ENCODE peak calls at places on chromosomes 6 and 20, in eight cellular contexts. One of them, this sample, is unnamed.

GRCh38 chr6:25449774-25450173 is 170.6 kb downstream of the CARMIL1 start:
- DNase-seq in SK-N-SH: peak; percentile 21
- DNase-seq in uterus: no peak
- DNase-seq in hypothalamus: no peak
- DNase-seq in choroid plexus epithelial cell: peak; percentile 59
- DNase-seq in HFFc6: no peak
- DNase-seq in activated T-cell treated with anti-CD3 and anti-CD28 coated beads, Interleukin-2, amount 50 U/mL, for 48 hours: no peak
- DNase-seq in mesendoderm: peak; percentile 67
- DNase-seq in this sample: no peak

GRCh38 chr6:53483423-53484353 is 61.2 kb downstream of the GCLC start:
- DNase-seq in hypothalamus: no peak
- DNase-seq in activated T-cell treated with anti-CD3 and anti-CD28 coated beads, Interleukin-2, amount 50 U/mL, for 48 hours: no peak
- DNase-seq in choroid plexus epithelial cell: peak; percentile 34
- DNase-seq in HFFc6: no peak
- DNase-seq in uterus: peak; percentile 31
- DNase-seq in mesendoderm: peak; percentile 11
- DNase-seq in SK-N-SH: peak; percentile 31
- DNase-seq in this sample: no peak

GRCh38 chr6:105137388-105137787 is 42.4 kb downstream of the POPDC3 start:
- DNase-seq in uterus: peak; percentile 25
- DNase-seq in choroid plexus epithelial cell: peak; percentile 10
- DNase-seq in activated T-cell treated with anti-CD3 and anti-CD28 coated beads, Interleukin-2, amount 50 U/mL, for 48 hours: no peak
- DNase-seq in mesendoderm: no peak
- DNase-seq in SK-N-SH: peak; percentile 61
- DNase-seq in hypothalamus: peak; percentile 19
- DNase-seq in HFFc6: no peak
- DNase-seq in this sample: no peak

GRCh38 chr6:113082691-113083090 is 735.6 kb downstream of the RFPL4B start:
- DNase-seq in choroid plexus epithelial cell: peak; percentile 95
- DNase-seq in hypothalamus: no peak
- DNase-seq in mesendoderm: peak; percentile 4
- DNase-seq in SK-N-SH: no peak
- DNase-seq in activated T-cell treated with anti-CD3 and anti-CD28 coated beads, Interleukin-2, amount 50 U/mL, for 48 hours: no peak
- DNase-seq in HFFc6: peak; percentile 20
- DNase-seq in uterus: no peak
- DNase-seq in this sample: no peak

GRCh38 chr6:84929212-84929611 is 164.8 kb upstream of the TBX18 start:
- DNase-seq in uterus: no peak
- DNase-seq in choroid plexus epithelial cell: no peak
- DNase-seq in mesendoderm: no peak
- DNase-seq in SK-N-SH: no peak
- DNase-seq in HFFc6: no peak
- DNase-seq in activated T-cell treated with anti-CD3 and anti-CD28 coated beads, Interleukin-2, amount 50 U/mL, for 48 hours: no peak
- DNase-seq in hypothalamus: no peak
- DNase-seq in this sample: no peak

GRCh38 chr6:100202417-100203194 is 208.6 kb upstream of the MCHR2 start:
- DNase-seq in SK-N-SH: no peak
- DNase-seq in activated T-cell treated with anti-CD3 and anti-CD28 coated beads, Interleukin-2, amount 50 U/mL, for 48 hours: no peak
- DNase-seq in HFFc6: peak; percentile 96
- DNase-seq in hypothalamus: no peak
- DNase-seq in uterus: no peak
- DNase-seq in mesendoderm: no peak
- DNase-seq in choroid plexus epithelial cell: peak; percentile 95
- DNase-seq in this sample: no peak

GRCh38 chr6:63305278-63305677 is 14.5 kb downstream of the LGSN start:
- DNase-seq in HFFc6: no peak
- DNase-seq in mesendoderm: no peak
- DNase-seq in uterus: no peak
- DNase-seq in choroid plexus epithelial cell: no peak
- DNase-seq in hypothalamus: no peak
- DNase-seq in activated T-cell treated with anti-CD3 and anti-CD28 coated beads, Interleukin-2, amount 50 U/mL, for 48 hours: no peak
- DNase-seq in SK-N-SH: no peak
- DNase-seq in this sample: no peak

GRCh38 chr6:167093922-167094432 is 28.9 kb upstream of the CCR6 start:
- DNase-seq in hypothalamus: no peak
- DNase-seq in HFFc6: no peak
- DNase-seq in SK-N-SH: no peak
- DNase-seq in uterus: no peak
- DNase-seq in choroid plexus epithelial cell: no peak
- DNase-seq in activated T-cell treated with anti-CD3 and anti-CD28 coated beads, Interleukin-2, amount 50 U/mL, for 48 hours: peak; percentile 75
- DNase-seq in mesendoderm: no peak
- DNase-seq in this sample: peak; percentile 30

GRCh38 chr6:89079611-89080213 is 839 bp upstream of the PNRC1 start:
- DNase-seq in choroid plexus epithelial cell: peak; percentile 86
- DNase-seq in SK-N-SH: peak; percentile 29
- DNase-seq in mesendoderm: peak; percentile 59
- DNase-seq in hypothalamus: no peak
- DNase-seq in uterus: peak; percentile 61
- DNase-seq in activated T-cell treated with anti-CD3 and anti-CD28 coated beads, Interleukin-2, amount 50 U/mL, for 48 hours: peak; percentile 45
- DNase-seq in HFFc6: peak; percentile 35
- DNase-seq in this sample: peak; percentile 71

GRCh38 chr20:58818585-58819285 is 32.0 kb downstream of the GNAS-AS1 start:
- DNase-seq in mesendoderm: no peak
- DNase-seq in SK-N-SH: no peak
- DNase-seq in HFFc6: peak; percentile 97
- DNase-seq in activated T-cell treated with anti-CD3 and anti-CD28 coated beads, Interleukin-2, amount 50 U/mL, for 48 hours: peak; percentile 81
- DNase-seq in hypothalamus: no peak
- DNase-seq in choroid plexus epithelial cell: peak; percentile 26
- DNase-seq in uterus: no peak
- DNase-seq in this sample: no peak

GRCh38 chr6:144953552-144954240 is 668.6 kb downstream of the UTRN start:
- DNase-seq in activated T-cell treated with anti-CD3 and anti-CD28 coated beads, Interleukin-2, amount 50 U/mL, for 48 hours: no peak
- DNase-seq in uterus: no peak
- DNase-seq in HFFc6: peak; percentile 77
- DNase-seq in mesendoderm: peak; percentile 90
- DNase-seq in choroid plexus epithelial cell: peak; percentile 39
- DNase-seq in SK-N-SH: no peak
- DNase-seq in hypothalamus: no peak
- DNase-seq in this sample: no peak